ENCODE peak calls at places on chromosomes 2 and 18, in six cellular contexts. G, U, P, Q, K and I are unnamed samples.

GRCh38 chr18:59649575-59649974 is 47.6 kb downstream of the CCBE1 start:
- DNase-seq in P (no peak), Q (peak; percentile 79), G (no peak), U (no peak), K (no peak), I (no peak)

GRCh38 chr2:235270951-235271350 is 222.9 kb upstream of the AGAP1 start:
- DNase-seq in P (no peak), Q (peak; percentile 46), K (peak; percentile 91), G (no peak), U (no peak), I (no peak)

GRCh38 chr2:18149660-18150246 is 271.3 kb downstream of the KCNS3 start:
- DNase-seq in U (peak; percentile 23), Q (peak; percentile 74), P (no peak), K (peak; percentile 59), G (peak; percentile 64), I (peak; percentile 3)

GRCh38 chr18:39780774-39781173 is 2174.3 kb upstream of the PIK3C3 start:
- DNase-seq in P (no peak), G (no peak), K (no peak), U (no peak), Q (no peak), I (no peak)

GRCh38 chr2:72138921-72139381 is 8.7 kb downstream of the CYP26B1 start:
- DNase-seq in Q (no peak), P (no peak), G (no peak), U (no peak), K (peak; percentile 67), I (no peak)

GRCh38 chr2:9951522-9952285 is at the start of gene GRHL1:
- DNase-seq in K (peak; percentile 83), U (peak; percentile 75), G (peak; percentile 93), P (peak; percentile 40), Q (peak; percentile 98), I (peak; percentile 88)

GRCh38 chr18:54202851-54203250 is 21.6 kb downstream of the MBD2 start:
- DNase-seq in P (no peak), U (no peak), Q (no peak), G (no peak), K (no peak), I (no peak)

GRCh38 chr2:11647834-11648600 is 22.0 kb downstream of the NTSR2 start:
- DNase-seq in P (no peak), K (no peak), Q (peak; percentile 28), G (no peak), U (no peak), I (no peak)

GRCh38 chr2:127025357-127026062 is 81.4 kb downstream of the BIN1 start:
- DNase-seq in G (peak; percentile 29), U (peak; percentile 77), P (no peak), Q (peak; percentile 87), K (peak; percentile 72), I (peak; percentile 65)